ENCODE peak calls at places on chromosomes 6 and 20, in six cellular contexts. One of them, this sample, is unnamed.

GRCh38 chr6:36129889-36130671 is at the start of gene MAPK13:
- DNase-seq in GM12878: no peak
- DNase-seq in GM12891: peak
- DNase-seq in H1: no peak
- DNase-seq in K562: no peak
- DNase-seq in HepG2: peak
- DNase-seq in this sample: peak

GRCh38 chr6:163349001-163349680 is 65.4 kb upstream of the QKI start:
- DNase-seq in GM12878: no peak
- DNase-seq in GM12891: no peak
- DNase-seq in H1: no peak
- DNase-seq in K562: no peak
- DNase-seq in HepG2: no peak
- DNase-seq in this sample: no peak

GRCh38 chr6:18412644-18413043 is 25.5 kb downstream of the RNF144B start:
- DNase-seq in GM12878: no peak
- DNase-seq in GM12891: no peak
- DNase-seq in H1: no peak
- DNase-seq in K562: no peak
- DNase-seq in HepG2: no peak
- DNase-seq in this sample: no peak

GRCh38 chr20:63071541-63072181 is 64.9 kb upstream of the BHLHE23 start:
- DNase-seq in GM12878: no peak
- DNase-seq in GM12891: no peak
- DNase-seq in H1: peak
- DNase-seq in K562: peak
- DNase-seq in HepG2: no peak
- DNase-seq in this sample: no peak

GRCh38 chr6:155782320-155782730 is 326.7 kb upstream of the NOX3 start:
- DNase-seq in GM12878: no peak
- DNase-seq in GM12891: no peak
- DNase-seq in H1: no peak
- DNase-seq in K562: no peak
- DNase-seq in HepG2: no peak
- DNase-seq in this sample: no peak

GRCh38 chr6:87661503-87661902 is 40.5 kb downstream of the AKIRIN2 start:
- DNase-seq in GM12878: no peak
- DNase-seq in GM12891: no peak
- DNase-seq in H1: no peak
- DNase-seq in K562: no peak
- DNase-seq in HepG2: no peak
- DNase-seq in this sample: no peak

GRCh38 chr6:68633654-68634502 is 1.2 kb upstream of the ADGRB3 start:
- DNase-seq in GM12878: no peak
- DNase-seq in GM12891: no peak
- DNase-seq in H1: no peak
- DNase-seq in K562: no peak
- DNase-seq in HepG2: no peak
- DNase-seq in this sample: no peak

GRCh38 chr6:117018771-117019170 is 141.7 kb downstream of the RFX6 start:
- DNase-seq in GM12878: no peak
- DNase-seq in GM12891: no peak
- DNase-seq in H1: no peak
- DNase-seq in K562: no peak
- DNase-seq in HepG2: no peak
- DNase-seq in this sample: no peak

GRCh38 chr6:126170875-126171489 is 168.9 kb upstream of the CENPW start:
- DNase-seq in GM12878: peak
- DNase-seq in GM12891: no peak
- DNase-seq in H1: no peak
- DNase-seq in K562: peak
- DNase-seq in HepG2: peak
- DNase-seq in this sample: no peak

GRCh38 chr6:5111626-5112025 is 26.5 kb downstream of the PPP1R3G start:
- DNase-seq in GM12878: no peak
- DNase-seq in GM12891: no peak
- DNase-seq in H1: no peak
- DNase-seq in K562: no peak
- DNase-seq in HepG2: no peak
- DNase-seq in this sample: no peak

GRCh38 chr6:12233693-12234551 is 56.2 kb upstream of the EDN1 start:
- DNase-seq in GM12878: peak
- DNase-seq in GM12891: no peak
- DNase-seq in H1: peak
- DNase-seq in K562: peak
- DNase-seq in HepG2: peak
- DNase-seq in this sample: no peak

GRCh38 chr6:113936093-113936934 is 34.6 kb downstream of the HDAC2 start:
- DNase-seq in GM12878: peak
- DNase-seq in GM12891: no peak
- DNase-seq in H1: no peak
- DNase-seq in K562: peak
- DNase-seq in HepG2: peak
- DNase-seq in this sample: no peak

GRCh38 chr6:34490390-34491090 is 24.7 kb downstream of the PACSIN1 start:
- DNase-seq in GM12878: no peak
- DNase-seq in GM12891: no peak
- DNase-seq in H1: no peak
- DNase-seq in K562: no peak
- DNase-seq in HepG2: no peak
- DNase-seq in this sample: no peak

GRCh38 chr20:53660078-53660909 is 66.7 kb upstream of the ZNF217 start:
- DNase-seq in GM12878: no peak
- DNase-seq in GM12891: no peak
- DNase-seq in H1: no peak
- DNase-seq in K562: no peak
- DNase-seq in HepG2: no peak
- DNase-seq in this sample: no peak

GRCh38 chr6:147750420-147750819 is 241.9 kb downstream of the SAMD5 start:
- DNase-seq in GM12878: no peak
- DNase-seq in GM12891: no peak
- DNase-seq in H1: no peak
- DNase-seq in K562: no peak
- DNase-seq in HepG2: no peak
- DNase-seq in this sample: no peak

GRCh38 chr20:16615199-16615598 is 42.0 kb upstream of the KIF16B start:
- DNase-seq in GM12878: no peak
- DNase-seq in GM12891: no peak
- DNase-seq in H1: no peak
- DNase-seq in K562: no peak
- DNase-seq in HepG2: no peak
- DNase-seq in this sample: no peak

GRCh38 chr6:117907600-117908245 is 659 bp downstream of the SLC35F1 start:
- DNase-seq in GM12878: no peak
- DNase-seq in GM12891: peak
- DNase-seq in H1: no peak
- DNase-seq in K562: no peak
- DNase-seq in HepG2: no peak
- DNase-seq in this sample: peak

GRCh38 chr6:47097092-47097945 is 55.2 kb upstream of the ADGRF1 start:
- DNase-seq in GM12878: peak
- DNase-seq in GM12891: peak
- DNase-seq in H1: no peak
- DNase-seq in K562: peak
- DNase-seq in HepG2: peak
- DNase-seq in this sample: peak

GRCh38 chr6:63448229-63448628 is 124.1 kb upstream of the LOC128125822 start:
- DNase-seq in GM12878: no peak
- DNase-seq in GM12891: no peak
- DNase-seq in H1: no peak
- DNase-seq in K562: no peak
- DNase-seq in HepG2: peak
- DNase-seq in this sample: no peak

GRCh38 chr6:166757226-166758135 is 130.4 kb upstream of the RPS6KA2 start:
- DNase-seq in GM12878: no peak
- DNase-seq in GM12891: no peak
- DNase-seq in H1: no peak
- DNase-seq in K562: no peak
- DNase-seq in HepG2: no peak
- DNase-seq in this sample: no peak

GRCh38 chr6:142367061-142367460 is 65.3 kb downstream of the ADGRG6 start:
- DNase-seq in GM12878: no peak
- DNase-seq in GM12891: no peak
- DNase-seq in H1: no peak
- DNase-seq in K562: no peak
- DNase-seq in HepG2: no peak
- DNase-seq in this sample: no peak

GRCh38 chr6:137237413-137238170 is 18.4 kb upstream of the IFNGR1 start:
- DNase-seq in GM12878: no peak
- DNase-seq in GM12891: no peak
- DNase-seq in H1: no peak
- DNase-seq in K562: no peak
- DNase-seq in HepG2: peak
- DNase-seq in this sample: no peak

GRCh38 chr6:72650081-72650745 is 28.3 kb downstream of the KCNQ5 start:
- DNase-seq in GM12878: no peak
- DNase-seq in GM12891: no peak
- DNase-seq in H1: no peak
- DNase-seq in K562: no peak
- DNase-seq in HepG2: no peak
- DNase-seq in this sample: no peak

GRCh38 chr6:34142046-34142445 is 3.8 kb downstream of the GRM4 start:
- DNase-seq in GM12878: no peak
- DNase-seq in GM12891: no peak
- DNase-seq in H1: no peak
- DNase-seq in K562: no peak
- DNase-seq in HepG2: no peak
- DNase-seq in this sample: no peak

GRCh38 chr20:33915726-33916331 is 77.9 kb upstream of the RALY start:
- DNase-seq in GM12878: no peak
- DNase-seq in GM12891: no peak
- DNase-seq in H1: no peak
- DNase-seq in K562: peak
- DNase-seq in HepG2: peak
- DNase-seq in this sample: peak

GRCh38 chr6:127471379-127472255 is 12.4 kb upstream of the KIAA0408 start:
- DNase-seq in GM12878: no peak
- DNase-seq in GM12891: no peak
- DNase-seq in H1: no peak
- DNase-seq in K562: no peak
- DNase-seq in HepG2: no peak
- DNase-seq in this sample: no peak

GRCh38 chr20:1874534-1875168 is 20.6 kb upstream of the SIRPA start:
- DNase-seq in GM12878: no peak
- DNase-seq in GM12891: no peak
- DNase-seq in H1: no peak
- DNase-seq in K562: no peak
- DNase-seq in HepG2: peak
- DNase-seq in this sample: no peak

GRCh38 chr6:106097368-106098231 is 11.5 kb downstream of the PRDM1 start:
- DNase-seq in GM12878: peak
- DNase-seq in GM12891: no peak
- DNase-seq in H1: no peak
- DNase-seq in K562: no peak
- DNase-seq in HepG2: no peak
- DNase-seq in this sample: no peak

GRCh38 chr20:17960927-17961599 is 7.5 kb downstream of the SNX5 start:
- DNase-seq in GM12878: no peak
- DNase-seq in GM12891: no peak
- DNase-seq in H1: no peak
- DNase-seq in K562: no peak
- DNase-seq in HepG2: peak
- DNase-seq in this sample: no peak

GRCh38 chr6:121857551-121857950 is 422.1 kb downstream of the GJA1 start:
- DNase-seq in GM12878: no peak
- DNase-seq in GM12891: no peak
- DNase-seq in H1: no peak
- DNase-seq in K562: no peak
- DNase-seq in HepG2: no peak
- DNase-seq in this sample: no peak
- TF ChIP-seq TAF1 in GM12878: no peak
- TF ChIP-seq TAF1 in GM12891: no peak
- TF ChIP-seq TAF1 in H1: no peak
- TF ChIP-seq TAF1 in K562: no peak
- TF ChIP-seq TAF1 in HepG2: no peak
- TF ChIP-seq TAF1 in this sample: no peak

DNA sequence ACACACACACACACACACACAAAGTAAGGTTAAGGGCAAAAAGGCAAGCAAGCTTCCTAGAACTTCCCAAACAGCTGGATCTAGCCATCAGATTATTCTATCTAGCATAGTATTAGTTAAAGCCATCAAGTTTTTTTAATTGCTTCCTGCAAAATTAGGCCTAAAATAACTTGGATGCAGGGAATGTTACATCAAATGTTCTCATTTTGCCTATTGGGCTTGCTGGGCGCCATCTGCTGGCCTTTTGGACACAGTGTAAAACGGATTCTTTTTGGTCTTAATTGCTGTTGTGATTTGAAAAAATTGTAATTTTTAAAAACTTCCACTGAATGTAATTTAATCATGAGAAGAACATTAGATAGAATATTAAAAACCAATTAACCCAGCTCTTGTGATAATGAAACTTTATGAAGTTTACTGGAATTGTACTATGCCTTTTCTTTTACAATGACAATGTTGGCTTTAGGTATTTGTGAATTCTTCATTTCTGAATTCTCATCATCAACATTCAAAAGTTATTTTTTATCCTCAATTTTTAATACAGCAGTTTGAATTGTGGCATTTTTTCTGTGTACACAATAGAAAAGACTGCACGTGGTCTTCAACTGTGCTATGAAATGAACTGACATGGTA is 6.8 kb downstream of the MKKS start:
- DNase-seq in GM12878: no peak
- DNase-seq in GM12891: no peak
- DNase-seq in H1: no peak
- DNase-seq in K562: no peak
- DNase-seq in HepG2: peak
- DNase-seq in this sample: no peak
- TF ChIP-seq POLR2A in GM12878: no peak
- TF ChIP-seq POLR2A in GM12891: no peak
- TF ChIP-seq POLR2A in H1: no peak
- TF ChIP-seq POLR2A in K562: no peak
- TF ChIP-seq POLR2A in HepG2: no peak
- TF ChIP-seq POLR2A in this sample: no peak

DNA sequence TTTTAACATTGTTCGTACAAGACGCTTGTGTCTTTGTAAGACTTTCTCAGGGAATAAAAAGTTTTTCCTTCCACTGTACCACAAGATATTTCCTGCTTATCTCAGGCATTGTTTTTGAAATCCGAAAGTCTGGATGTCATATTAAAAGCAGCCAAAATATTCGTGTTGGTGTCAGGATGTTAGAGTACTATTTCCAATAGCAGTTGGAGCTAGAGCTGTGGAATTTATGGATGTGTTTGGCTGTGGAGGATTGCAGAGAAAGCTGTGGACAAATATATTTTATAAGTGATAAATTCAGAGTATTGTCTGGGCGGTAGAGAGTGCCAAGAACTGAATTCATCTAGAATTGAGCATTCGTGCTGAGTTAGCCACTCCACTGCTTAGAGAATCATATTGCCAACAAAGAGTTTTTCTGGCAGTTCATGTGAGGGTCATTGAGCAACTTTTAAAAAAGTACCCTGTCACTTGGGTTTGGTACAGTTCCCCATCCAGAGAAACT is 57.7 kb downstream of the ZDHHC14 start:
- DNase-seq in GM12878: no peak
- DNase-seq in GM12891: no peak
- DNase-seq in H1: no peak
- DNase-seq in K562: no peak
- DNase-seq in HepG2: no peak
- DNase-seq in this sample: no peak
- TF ChIP-seq TAF1 in GM12878: no peak
- TF ChIP-seq TAF1 in GM12891: no peak
- TF ChIP-seq TAF1 in H1: no peak
- TF ChIP-seq TAF1 in K562: no peak
- TF ChIP-seq TAF1 in HepG2: no peak
- TF ChIP-seq TAF1 in this sample: no peak

GRCh38 chr6:2857580-2858337 is 16.1 kb upstream of the SERPINB1 start:
- DNase-seq in GM12878: peak
- DNase-seq in GM12891: no peak
- DNase-seq in H1: no peak
- DNase-seq in K562: peak
- DNase-seq in HepG2: no peak
- DNase-seq in this sample: no peak
- TF ChIP-seq POLR2A in GM12878: peak
- TF ChIP-seq POLR2A in GM12891: peak
- TF ChIP-seq POLR2A in H1: no peak
- TF ChIP-seq POLR2A in K562: peak
- TF ChIP-seq POLR2A in HepG2: no peak
- TF ChIP-seq POLR2A in this sample: peak

This sample was measured in GM12892.